ENCODE peak calls at places on chromosomes 12 and 14, in eight cellular contexts. One of them, this sample, is unnamed.

GRCh38 chr12:84313326-84313675 is 599.3 kb downstream of the SLC6A15 start:
- DNase-seq in breast epithelium: no peak
- DNase-seq in left ventricle myocardium inferior: no peak
- DNase-seq in neural progenitor cell: no peak
- DNase-seq in transverse colon: no peak
- DNase-seq in Peyer's patch: no peak
- DNase-seq in psoas muscle: no peak
- DNase-seq in uterus: no peak
- DNase-seq in this sample: no peak

GRCh38 chr12:4856556-4856955 is 53.1 kb upstream of the KCNA1 start:
- DNase-seq in neural progenitor cell: no peak
- DNase-seq in uterus: no peak
- DNase-seq in psoas muscle: no peak
- DNase-seq in Peyer's patch: no peak
- DNase-seq in left ventricle myocardium inferior: no peak
- DNase-seq in transverse colon: no peak
- DNase-seq in breast epithelium: no peak
- DNase-seq in this sample: no peak

GRCh38 chr12:118164798-118165486 is 29.0 kb downstream of the PEBP1 start:
- DNase-seq in neural progenitor cell: peak; percentile 67
- DNase-seq in transverse colon: no peak
- DNase-seq in breast epithelium: no peak
- DNase-seq in uterus: no peak
- DNase-seq in Peyer's patch: no peak
- DNase-seq in left ventricle myocardium inferior: no peak
- DNase-seq in psoas muscle: no peak
- DNase-seq in this sample: no peak

GRCh38 chr12:55659486-55660385 is 23.0 kb downstream of the OR10P1 start:
- DNase-seq in breast epithelium: no peak
- DNase-seq in neural progenitor cell: peak; percentile 49
- DNase-seq in Peyer's patch: no peak
- DNase-seq in transverse colon: peak; percentile 28
- DNase-seq in left ventricle myocardium inferior: peak; percentile 48
- DNase-seq in uterus: no peak
- DNase-seq in psoas muscle: no peak
- DNase-seq in this sample: no peak

GRCh38 chr14:104114421-104115130 is 23.8 kb upstream of the KIF26A start:
- DNase-seq in Peyer's patch: peak; percentile 40
- DNase-seq in transverse colon: no peak
- DNase-seq in breast epithelium: no peak
- DNase-seq in uterus: no peak
- DNase-seq in left ventricle myocardium inferior: peak; percentile 13
- DNase-seq in neural progenitor cell: no peak
- DNase-seq in psoas muscle: peak; percentile 30
- DNase-seq in this sample: no peak

GRCh38 chr14:54197369-54197768 is 199.4 kb upstream of the CDKN3 start:
- DNase-seq in breast epithelium: no peak
- DNase-seq in psoas muscle: no peak
- DNase-seq in left ventricle myocardium inferior: no peak
- DNase-seq in transverse colon: no peak
- DNase-seq in uterus: no peak
- DNase-seq in Peyer's patch: no peak
- DNase-seq in neural progenitor cell: no peak
- DNase-seq in this sample: no peak

GRCh38 chr14:92941531-92941930 is 18.6 kb downstream of the CHGA start:
- DNase-seq in transverse colon: no peak
- DNase-seq in psoas muscle: peak; percentile 34
- DNase-seq in breast epithelium: no peak
- DNase-seq in left ventricle myocardium inferior: no peak
- DNase-seq in neural progenitor cell: no peak
- DNase-seq in uterus: no peak
- DNase-seq in Peyer's patch: no peak
- DNase-seq in this sample: no peak

GRCh38 chr14:75911883-75912282 is 69.9 kb downstream of the TGFB3 start:
- DNase-seq in psoas muscle: no peak
- DNase-seq in Peyer's patch: no peak
- DNase-seq in transverse colon: peak; percentile 57
- DNase-seq in left ventricle myocardium inferior: no peak
- DNase-seq in neural progenitor cell: peak; percentile 89
- DNase-seq in breast epithelium: no peak
- DNase-seq in uterus: no peak
- DNase-seq in this sample: no peak

GRCh38 chr12:48183091-48183875 is at the start of gene CCDC184:
- DNase-seq in psoas muscle: peak; percentile 74
- DNase-seq in neural progenitor cell: peak; percentile 94
- DNase-seq in left ventricle myocardium inferior: peak; percentile 59
- DNase-seq in breast epithelium: no peak
- DNase-seq in transverse colon: peak; percentile 60
- DNase-seq in uterus: peak; percentile 66
- DNase-seq in Peyer's patch: peak; percentile 87
- DNase-seq in this sample: peak; percentile 67

GRCh38 chr12:48182659-48183058 is 785 bp upstream of the CCDC184 start:
- DNase-seq in neural progenitor cell: no peak
- DNase-seq in uterus: no peak
- DNase-seq in breast epithelium: no peak
- DNase-seq in psoas muscle: no peak
- DNase-seq in transverse colon: no peak
- DNase-seq in left ventricle myocardium inferior: no peak
- DNase-seq in Peyer's patch: no peak
- DNase-seq in this sample: no peak

GRCh38 chr12:48180424-48180823 is 3.0 kb upstream of the CCDC184 start:
- DNase-seq in left ventricle myocardium inferior: no peak
- DNase-seq in neural progenitor cell: no peak
- DNase-seq in transverse colon: no peak
- DNase-seq in Peyer's patch: no peak
- DNase-seq in psoas muscle: no peak
- DNase-seq in breast epithelium: no peak
- DNase-seq in uterus: no peak
- DNase-seq in this sample: no peak

GRCh38 chr12:48177985-48178384 is 5.5 kb upstream of the CCDC184 start:
- DNase-seq in left ventricle myocardium inferior: no peak
- DNase-seq in psoas muscle: no peak
- DNase-seq in uterus: no peak
- DNase-seq in neural progenitor cell: no peak
- DNase-seq in Peyer's patch: no peak
- DNase-seq in transverse colon: no peak
- DNase-seq in breast epithelium: no peak
- DNase-seq in this sample: no peak

DNA sequence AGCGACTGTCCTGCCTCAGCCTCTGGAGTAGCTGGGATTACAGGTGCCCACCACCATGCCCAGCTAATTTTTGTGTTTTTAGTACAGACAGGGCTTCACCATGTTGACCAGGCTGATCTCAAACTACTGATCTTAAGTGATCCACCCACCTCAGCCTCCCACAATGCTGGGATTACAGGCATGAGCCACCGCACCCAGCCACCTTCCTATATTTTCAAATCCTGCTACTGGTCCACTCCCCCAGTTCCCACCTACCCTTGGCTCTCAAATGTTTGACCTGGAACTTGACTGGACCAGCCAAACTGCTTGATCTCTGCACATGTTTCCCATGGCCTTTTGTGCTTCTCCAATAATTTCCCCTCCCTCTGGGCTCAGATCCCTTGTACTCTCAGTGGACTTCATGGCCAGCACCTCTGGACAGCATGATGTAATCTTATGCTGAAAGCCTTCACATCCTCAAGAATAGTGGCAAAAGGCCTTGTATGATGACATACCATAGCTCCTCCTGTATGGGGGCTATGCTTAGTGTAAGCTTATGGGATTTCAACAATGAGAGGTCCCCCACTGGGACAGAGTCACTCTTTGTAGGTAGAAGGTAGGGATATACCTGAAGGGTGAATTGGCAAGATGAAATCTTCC is 2.5 kb upstream of the CCDC184 start:
- DNase-seq in uterus: no peak
- DNase-seq in psoas muscle: no peak
- DNase-seq in Peyer's patch: no peak
- DNase-seq in transverse colon: no peak
- DNase-seq in breast epithelium: no peak
- DNase-seq in neural progenitor cell: no peak
- DNase-seq in left ventricle myocardium inferior: no peak
- DNase-seq in this sample: no peak
- H3K27ac ChIP-seq in uterus: no peak overlapping the region
- H3K27ac ChIP-seq in psoas muscle: no peak overlapping the region
- H3K27ac ChIP-seq in Peyer's patch: no peak overlapping the region
- H3K27ac ChIP-seq in transverse colon: no peak overlapping the region
- H3K27ac ChIP-seq in breast epithelium: no peak overlapping the region
- H3K27ac ChIP-seq in neural progenitor cell: no peak overlapping the region
- H3K27ac ChIP-seq in left ventricle myocardium inferior: peak overlapping the region; percentile 57
- H3K27ac ChIP-seq in this sample: no peak overlapping the region

GRCh38 chr14:103097244-103097993 is 2.9 kb downstream of the EXOC3L4 start:
- DNase-seq in left ventricle myocardium inferior: no peak
- DNase-seq in Peyer's patch: no peak
- DNase-seq in transverse colon: no peak
- DNase-seq in neural progenitor cell: no peak
- DNase-seq in breast epithelium: no peak
- DNase-seq in psoas muscle: no peak
- DNase-seq in uterus: no peak
- DNase-seq in this sample: no peak

GRCh38 chr14:103093856-103094405 is 594 bp upstream of the EXOC3L4 start:
- DNase-seq in psoas muscle: no peak
- DNase-seq in uterus: no peak
- DNase-seq in Peyer's patch: no peak
- DNase-seq in neural progenitor cell: no peak
- DNase-seq in breast epithelium: no peak
- DNase-seq in left ventricle myocardium inferior: no peak
- DNase-seq in transverse colon: no peak
- DNase-seq in this sample: no peak

GRCh38 chr14:103094406-103095209 is at the start of gene EXOC3L4:
- DNase-seq in transverse colon: peak; percentile 69
- DNase-seq in Peyer's patch: peak; percentile 79
- DNase-seq in neural progenitor cell: no peak
- DNase-seq in left ventricle myocardium inferior: no peak
- DNase-seq in psoas muscle: no peak
- DNase-seq in uterus: no peak
- DNase-seq in breast epithelium: no peak
- DNase-seq in this sample: no peak

GRCh38 chr14:103096387-103096786 is 1.9 kb downstream of the EXOC3L4 start:
- DNase-seq in neural progenitor cell: no peak
- DNase-seq in Peyer's patch: no peak
- DNase-seq in psoas muscle: no peak
- DNase-seq in breast epithelium: no peak
- DNase-seq in transverse colon: no peak
- DNase-seq in left ventricle myocardium inferior: no peak
- DNase-seq in uterus: no peak
- DNase-seq in this sample: no peak

GRCh38 chr14:103095210-103095778 is 769 bp downstream of the EXOC3L4 start:
- DNase-seq in psoas muscle: no peak
- DNase-seq in transverse colon: peak; percentile 54
- DNase-seq in Peyer's patch: peak; percentile 75
- DNase-seq in left ventricle myocardium inferior: no peak
- DNase-seq in breast epithelium: no peak
- DNase-seq in neural progenitor cell: no peak
- DNase-seq in uterus: no peak
- DNase-seq in this sample: no peak
- TF ChIP-seq CTCF in psoas muscle: no peak
- TF ChIP-seq CTCF in transverse colon: no peak
- TF ChIP-seq CTCF in Peyer's patch: no peak
- TF ChIP-seq CTCF in left ventricle myocardium inferior: no peak
- TF ChIP-seq CTCF in breast epithelium: no peak
- TF ChIP-seq CTCF in neural progenitor cell: no peak
- TF ChIP-seq CTCF in uterus: no peak
- TF ChIP-seq CTCF in this sample: no peak

GRCh38 chr12:129550353-129550752 is 353.5 kb downstream of the TMEM132D start:
- DNase-seq in uterus: no peak
- DNase-seq in left ventricle myocardium inferior: no peak
- DNase-seq in Peyer's patch: no peak
- DNase-seq in transverse colon: peak; percentile 57
- DNase-seq in breast epithelium: no peak
- DNase-seq in psoas muscle: no peak
- DNase-seq in neural progenitor cell: peak; percentile 7
- DNase-seq in this sample: no peak

GRCh38 chr12:129544716-129545115 is 359.1 kb downstream of the TMEM132D start:
- DNase-seq in breast epithelium: no peak
- DNase-seq in transverse colon: no peak
- DNase-seq in uterus: no peak
- DNase-seq in left ventricle myocardium inferior: no peak
- DNase-seq in Peyer's patch: no peak
- DNase-seq in psoas muscle: no peak
- DNase-seq in neural progenitor cell: no peak
- DNase-seq in this sample: no peak

GRCh38 chr12:129552996-129553750 is 350.7 kb downstream of the TMEM132D start:
- DNase-seq in transverse colon: no peak
- DNase-seq in psoas muscle: no peak
- DNase-seq in breast epithelium: no peak
- DNase-seq in uterus: no peak
- DNase-seq in Peyer's patch: no peak
- DNase-seq in left ventricle myocardium inferior: no peak
- DNase-seq in neural progenitor cell: no peak
- DNase-seq in this sample: no peak

GRCh38 chr12:129551441-129551840 is 352.4 kb downstream of the TMEM132D start:
- DNase-seq in breast epithelium: no peak
- DNase-seq in Peyer's patch: no peak
- DNase-seq in neural progenitor cell: no peak
- DNase-seq in left ventricle myocardium inferior: no peak
- DNase-seq in psoas muscle: no peak
- DNase-seq in transverse colon: no peak
- DNase-seq in uterus: no peak
- DNase-seq in this sample: no peak

DNA sequence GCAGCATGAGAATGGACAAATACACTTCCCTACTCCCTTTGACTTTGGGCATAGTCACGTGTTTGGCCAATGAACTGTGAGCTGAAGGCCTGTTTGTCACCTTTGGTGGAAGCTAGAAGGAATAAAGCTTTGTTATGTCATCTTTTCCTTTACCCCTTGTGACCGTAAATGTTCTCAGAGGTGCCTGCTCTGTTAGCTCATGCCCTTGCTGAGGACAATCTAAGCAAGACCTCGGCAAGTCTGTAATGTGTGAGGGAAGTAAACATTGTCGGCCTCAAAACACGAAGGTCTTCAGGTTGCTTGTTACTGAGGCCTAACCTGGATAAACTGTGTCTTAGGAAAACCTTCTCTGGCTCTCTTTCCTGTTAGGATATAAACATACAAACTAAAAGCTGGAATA is 354.2 kb downstream of the TMEM132D start:
- DNase-seq in breast epithelium: no peak
- DNase-seq in uterus: no peak
- DNase-seq in Peyer's patch: no peak
- DNase-seq in left ventricle myocardium inferior: no peak
- DNase-seq in neural progenitor cell: no peak
- DNase-seq in psoas muscle: no peak
- DNase-seq in transverse colon: no peak
- DNase-seq in this sample: no peak
- H3K27me3 ChIP-seq in breast epithelium: no peaks in the 10 kb centered on the region
- H3K27me3 ChIP-seq in uterus: no peaks in the 10 kb centered on the region
- H3K27me3 ChIP-seq in Peyer's patch: no peaks in the 10 kb centered on the region
- H3K27me3 ChIP-seq in left ventricle myocardium inferior: no peaks in the 10 kb centered on the region
- H3K27me3 ChIP-seq in neural progenitor cell: no peaks in the 10 kb centered on the region
- H3K27me3 ChIP-seq in psoas muscle: no peaks in the 10 kb centered on the region
- H3K27me3 ChIP-seq in transverse colon: no peaks in the 10 kb centered on the region
- H3K27me3 ChIP-seq in this sample: no peaks in the 10 kb centered on the region

DNA sequence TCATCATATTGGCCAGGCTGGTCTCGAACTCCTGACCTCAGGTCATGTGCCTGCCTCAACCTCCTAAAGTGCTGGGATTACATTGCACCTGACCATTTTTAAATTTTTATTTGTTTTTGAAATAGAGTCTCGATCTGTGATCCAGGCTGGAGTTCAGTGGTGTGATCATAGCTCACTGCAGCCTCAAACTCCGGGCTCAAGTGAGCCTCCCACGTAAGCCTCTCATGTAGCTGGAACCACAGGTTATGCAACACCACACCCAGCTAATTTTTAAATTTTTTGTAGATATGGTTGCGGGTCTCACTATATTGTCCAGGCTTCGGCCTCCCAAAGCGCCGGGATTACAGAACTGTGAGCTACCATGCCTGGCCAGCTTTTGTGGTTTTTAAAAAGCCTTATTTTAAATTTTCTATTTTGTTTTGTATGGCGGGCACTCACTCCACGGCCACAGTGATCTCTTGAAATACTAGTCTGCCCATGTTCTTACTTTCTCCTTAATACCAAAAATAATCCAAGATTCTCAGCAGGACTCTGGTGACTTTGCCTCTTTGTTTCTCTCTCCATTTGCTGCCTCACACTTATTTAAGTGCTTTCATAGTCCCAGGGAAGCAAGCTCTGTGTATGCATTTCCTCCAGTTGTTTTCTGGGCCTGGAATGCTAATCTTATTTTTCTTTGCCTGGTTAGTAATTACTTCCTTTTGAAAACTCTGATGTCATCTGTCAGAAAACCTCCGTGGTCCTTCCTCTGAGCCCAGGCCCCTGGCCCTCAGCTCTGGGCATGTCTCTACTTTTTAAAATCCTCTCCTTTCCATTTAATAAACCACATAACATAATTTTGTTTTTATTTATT is 2.0 kb upstream of the DRAM1 start:
- DNase-seq in neural progenitor cell: no peak
- DNase-seq in transverse colon: no peak
- DNase-seq in left ventricle myocardium inferior: no peak
- DNase-seq in Peyer's patch: no peak
- DNase-seq in breast epithelium: no peak
- DNase-seq in uterus: no peak
- DNase-seq in psoas muscle: no peak
- DNase-seq in this sample: no peak
- H3K27ac ChIP-seq in neural progenitor cell: no peak overlapping the region
- H3K27ac ChIP-seq in transverse colon: peak overlapping the region; percentile 94
- H3K27ac ChIP-seq in left ventricle myocardium inferior: peak overlapping the region; percentile 95
- H3K27ac ChIP-seq in Peyer's patch: no peak overlapping the region
- H3K27ac ChIP-seq in breast epithelium: peak overlapping the region; percentile 72
- H3K27ac ChIP-seq in uterus: peak overlapping the region; percentile 96
- H3K27ac ChIP-seq in psoas muscle: peak overlapping the region; percentile 95
- H3K27ac ChIP-seq in this sample: no peak overlapping the region

This sample was measured in CD4-positive, alpha-beta T cell.